ENCODE peak calls at places on chromosomes 2 and 18, in eight cellular contexts. One of them, this sample, is unnamed.
A peak's percentile ranks its signal among the peaks of the same experiment; 100 is the strongest.

GRCh38 chr2:134539946-134540345 is 178.9 kb downstream of the TMEM163 start:
- DNase-seq in stimulated activated CD8-positive, alpha-beta memory T cell treated with anti-CD3 and anti-CD28 coated beads, Interleukin-15, amount 100 ng/mL, for 4 hours: no peak
- DNase-seq in nucleus accumbens: no peak
- DNase-seq in activated CD8-positive, alpha-beta memory T cell treated with anti-CD3 and anti-CD28 coated beads for 48 hours: no peak
- DNase-seq in Daoy: no peak
- DNase-seq in memory B cell: no peak
- DNase-seq in NT2/D1: no peak
- DNase-seq in hypothalamus: no peak
- DNase-seq in this sample: no peak

GRCh38 chr2:96265349-96265839 is 403 bp downstream of the TMEM127 start:
- DNase-seq in stimulated activated CD8-positive, alpha-beta memory T cell treated with anti-CD3 and anti-CD28 coated beads, Interleukin-15, amount 100 ng/mL, for 4 hours: no peak
- DNase-seq in nucleus accumbens: peak; percentile 63
- DNase-seq in activated CD8-positive, alpha-beta memory T cell treated with anti-CD3 and anti-CD28 coated beads for 48 hours: peak; percentile 18
- DNase-seq in Daoy: peak; percentile 32
- DNase-seq in memory B cell: no peak
- DNase-seq in NT2/D1: peak; percentile 20
- DNase-seq in hypothalamus: no peak
- DNase-seq in this sample: peak; percentile 27

GRCh38 chr2:218322756-218323525 is 30.6 kb upstream of the TMBIM1 start:
- DNase-seq in stimulated activated CD8-positive, alpha-beta memory T cell treated with anti-CD3 and anti-CD28 coated beads, Interleukin-15, amount 100 ng/mL, for 4 hours: peak; percentile 10
- DNase-seq in nucleus accumbens: no peak
- DNase-seq in activated CD8-positive, alpha-beta memory T cell treated with anti-CD3 and anti-CD28 coated beads for 48 hours: peak; percentile 16
- DNase-seq in Daoy: peak; percentile 85
- DNase-seq in memory B cell: peak; percentile 25
- DNase-seq in NT2/D1: peak; percentile 78
- DNase-seq in hypothalamus: no peak
- DNase-seq in this sample: peak; percentile 94

GRCh38 chr2:43798300-43798699 is 24.5 kb downstream of the DYNC2LI1 start:
- DNase-seq in stimulated activated CD8-positive, alpha-beta memory T cell treated with anti-CD3 and anti-CD28 coated beads, Interleukin-15, amount 100 ng/mL, for 4 hours: no peak
- DNase-seq in nucleus accumbens: no peak
- DNase-seq in activated CD8-positive, alpha-beta memory T cell treated with anti-CD3 and anti-CD28 coated beads for 48 hours: no peak
- DNase-seq in Daoy: no peak
- DNase-seq in memory B cell: no peak
- DNase-seq in NT2/D1: no peak
- DNase-seq in hypothalamus: no peak
- DNase-seq in this sample: no peak

GRCh38 chr2:164967781-164968228 is 12.5 kb upstream of the SLC38A11 start:
- DNase-seq in stimulated activated CD8-positive, alpha-beta memory T cell treated with anti-CD3 and anti-CD28 coated beads, Interleukin-15, amount 100 ng/mL, for 4 hours: no peak
- DNase-seq in nucleus accumbens: no peak
- DNase-seq in activated CD8-positive, alpha-beta memory T cell treated with anti-CD3 and anti-CD28 coated beads for 48 hours: no peak
- DNase-seq in Daoy: peak; percentile 81
- DNase-seq in memory B cell: no peak
- DNase-seq in NT2/D1: peak; percentile 55
- DNase-seq in hypothalamus: no peak
- DNase-seq in this sample: peak; percentile 20

GRCh38 chr2:128273469-128274081 is 45.1 kb downstream of the HS6ST1 start:
- DNase-seq in stimulated activated CD8-positive, alpha-beta memory T cell treated with anti-CD3 and anti-CD28 coated beads, Interleukin-15, amount 100 ng/mL, for 4 hours: no peak
- DNase-seq in nucleus accumbens: no peak
- DNase-seq in activated CD8-positive, alpha-beta memory T cell treated with anti-CD3 and anti-CD28 coated beads for 48 hours: no peak
- DNase-seq in Daoy: no peak
- DNase-seq in memory B cell: no peak
- DNase-seq in NT2/D1: no peak
- DNase-seq in hypothalamus: no peak
- DNase-seq in this sample: no peak

GRCh38 chr18:48875942-48876511 is 74.7 kb downstream of the SMAD7 start:
- DNase-seq in stimulated activated CD8-positive, alpha-beta memory T cell treated with anti-CD3 and anti-CD28 coated beads, Interleukin-15, amount 100 ng/mL, for 4 hours: no peak
- DNase-seq in nucleus accumbens: no peak
- DNase-seq in activated CD8-positive, alpha-beta memory T cell treated with anti-CD3 and anti-CD28 coated beads for 48 hours: no peak
- DNase-seq in Daoy: no peak
- DNase-seq in memory B cell: no peak
- DNase-seq in NT2/D1: no peak
- DNase-seq in hypothalamus: no peak
- DNase-seq in this sample: no peak

GRCh38 chr18:8987250-8987649 is 115.2 kb upstream of the NDUFV2 start:
- DNase-seq in stimulated activated CD8-positive, alpha-beta memory T cell treated with anti-CD3 and anti-CD28 coated beads, Interleukin-15, amount 100 ng/mL, for 4 hours: no peak
- DNase-seq in nucleus accumbens: no peak
- DNase-seq in activated CD8-positive, alpha-beta memory T cell treated with anti-CD3 and anti-CD28 coated beads for 48 hours: no peak
- DNase-seq in Daoy: no peak
- DNase-seq in memory B cell: no peak
- DNase-seq in NT2/D1: no peak
- DNase-seq in hypothalamus: no peak
- DNase-seq in this sample: no peak

GRCh38 chr2:175976758-175977157 is 25.3 kb downstream of the LNPK start:
- DNase-seq in stimulated activated CD8-positive, alpha-beta memory T cell treated with anti-CD3 and anti-CD28 coated beads, Interleukin-15, amount 100 ng/mL, for 4 hours: no peak
- DNase-seq in nucleus accumbens: no peak
- DNase-seq in activated CD8-positive, alpha-beta memory T cell treated with anti-CD3 and anti-CD28 coated beads for 48 hours: no peak
- DNase-seq in Daoy: no peak
- DNase-seq in memory B cell: no peak
- DNase-seq in NT2/D1: no peak
- DNase-seq in hypothalamus: no peak
- DNase-seq in this sample: no peak

GRCh38 chr2:234146087-234146826 is 95.8 kb downstream of the SPP2 start:
- DNase-seq in stimulated activated CD8-positive, alpha-beta memory T cell treated with anti-CD3 and anti-CD28 coated beads, Interleukin-15, amount 100 ng/mL, for 4 hours: no peak
- DNase-seq in nucleus accumbens: no peak
- DNase-seq in activated CD8-positive, alpha-beta memory T cell treated with anti-CD3 and anti-CD28 coated beads for 48 hours: no peak
- DNase-seq in Daoy: peak; percentile 90
- DNase-seq in memory B cell: no peak
- DNase-seq in NT2/D1: no peak
- DNase-seq in hypothalamus: no peak
- DNase-seq in this sample: peak; percentile 67

GRCh38 chr18:2164644-2165287 is 406.5 kb downstream of the METTL4 start:
- DNase-seq in stimulated activated CD8-positive, alpha-beta memory T cell treated with anti-CD3 and anti-CD28 coated beads, Interleukin-15, amount 100 ng/mL, for 4 hours: no peak
- DNase-seq in nucleus accumbens: no peak
- DNase-seq in activated CD8-positive, alpha-beta memory T cell treated with anti-CD3 and anti-CD28 coated beads for 48 hours: no peak
- DNase-seq in Daoy: no peak
- DNase-seq in memory B cell: no peak
- DNase-seq in NT2/D1: no peak
- DNase-seq in hypothalamus: no peak
- DNase-seq in this sample: no peak

GRCh38 chr2:25314514-25315315 is 27.0 kb downstream of the DNMT3A start:
- DNase-seq in stimulated activated CD8-positive, alpha-beta memory T cell treated with anti-CD3 and anti-CD28 coated beads, Interleukin-15, amount 100 ng/mL, for 4 hours: peak; percentile 88
- DNase-seq in nucleus accumbens: peak; percentile 53
- DNase-seq in activated CD8-positive, alpha-beta memory T cell treated with anti-CD3 and anti-CD28 coated beads for 48 hours: no peak
- DNase-seq in Daoy: peak; percentile 50
- DNase-seq in memory B cell: no peak
- DNase-seq in NT2/D1: peak; percentile 79
- DNase-seq in hypothalamus: peak; percentile 42
- DNase-seq in this sample: peak; percentile 64

GRCh38 chr2:242036653-242036950 is 167.1 kb downstream of the RTP5 start:
- DNase-seq in stimulated activated CD8-positive, alpha-beta memory T cell treated with anti-CD3 and anti-CD28 coated beads, Interleukin-15, amount 100 ng/mL, for 4 hours: no peak
- DNase-seq in nucleus accumbens: no peak
- DNase-seq in activated CD8-positive, alpha-beta memory T cell treated with anti-CD3 and anti-CD28 coated beads for 48 hours: no peak
- DNase-seq in Daoy: no peak
- DNase-seq in memory B cell: no peak
- DNase-seq in NT2/D1: no peak
- DNase-seq in hypothalamus: no peak
- DNase-seq in this sample: no peak

GRCh38 chr2:20600756-20601325 is 50.1 kb downstream of the HS1BP3 start:
- DNase-seq in stimulated activated CD8-positive, alpha-beta memory T cell treated with anti-CD3 and anti-CD28 coated beads, Interleukin-15, amount 100 ng/mL, for 4 hours: no peak
- DNase-seq in nucleus accumbens: no peak
- DNase-seq in activated CD8-positive, alpha-beta memory T cell treated with anti-CD3 and anti-CD28 coated beads for 48 hours: no peak
- DNase-seq in Daoy: no peak
- DNase-seq in memory B cell: no peak
- DNase-seq in NT2/D1: no peak
- DNase-seq in hypothalamus: no peak
- DNase-seq in this sample: peak; percentile 58

GRCh38 chr18:471701-472100 is 28.8 kb downstream of the COLEC12 start:
- DNase-seq in stimulated activated CD8-positive, alpha-beta memory T cell treated with anti-CD3 and anti-CD28 coated beads, Interleukin-15, amount 100 ng/mL, for 4 hours: no peak
- DNase-seq in nucleus accumbens: no peak
- DNase-seq in activated CD8-positive, alpha-beta memory T cell treated with anti-CD3 and anti-CD28 coated beads for 48 hours: no peak
- DNase-seq in Daoy: no peak
- DNase-seq in memory B cell: no peak
- DNase-seq in NT2/D1: no peak
- DNase-seq in hypothalamus: no peak
- DNase-seq in this sample: no peak

GRCh38 chr18:37019157-37019571 is 190.2 kb downstream of the KIAA1328 start:
- DNase-seq in stimulated activated CD8-positive, alpha-beta memory T cell treated with anti-CD3 and anti-CD28 coated beads, Interleukin-15, amount 100 ng/mL, for 4 hours: no peak
- DNase-seq in nucleus accumbens: no peak
- DNase-seq in activated CD8-positive, alpha-beta memory T cell treated with anti-CD3 and anti-CD28 coated beads for 48 hours: no peak
- DNase-seq in Daoy: no peak
- DNase-seq in memory B cell: no peak
- DNase-seq in NT2/D1: peak; percentile 20
- DNase-seq in hypothalamus: no peak
- DNase-seq in this sample: peak; percentile 24

GRCh38 chr2:162244559-162245031 is 1.4 kb upstream of the FAP start:
- DNase-seq in stimulated activated CD8-positive, alpha-beta memory T cell treated with anti-CD3 and anti-CD28 coated beads, Interleukin-15, amount 100 ng/mL, for 4 hours: no peak
- DNase-seq in nucleus accumbens: no peak
- DNase-seq in activated CD8-positive, alpha-beta memory T cell treated with anti-CD3 and anti-CD28 coated beads for 48 hours: no peak
- DNase-seq in Daoy: peak; percentile 81
- DNase-seq in memory B cell: no peak
- DNase-seq in NT2/D1: no peak
- DNase-seq in hypothalamus: no peak
- DNase-seq in this sample: no peak

GRCh38 chr2:31329081-31329605 is 85.4 kb downstream of the XDH start:
- DNase-seq in stimulated activated CD8-positive, alpha-beta memory T cell treated with anti-CD3 and anti-CD28 coated beads, Interleukin-15, amount 100 ng/mL, for 4 hours: no peak
- DNase-seq in nucleus accumbens: no peak
- DNase-seq in activated CD8-positive, alpha-beta memory T cell treated with anti-CD3 and anti-CD28 coated beads for 48 hours: no peak
- DNase-seq in Daoy: no peak
- DNase-seq in memory B cell: no peak
- DNase-seq in NT2/D1: peak; percentile 13
- DNase-seq in hypothalamus: no peak
- DNase-seq in this sample: no peak

GRCh38 chr18:50614838-50615237 is 55.0 kb downstream of the MAPK4 start:
- DNase-seq in stimulated activated CD8-positive, alpha-beta memory T cell treated with anti-CD3 and anti-CD28 coated beads, Interleukin-15, amount 100 ng/mL, for 4 hours: no peak
- DNase-seq in nucleus accumbens: no peak
- DNase-seq in activated CD8-positive, alpha-beta memory T cell treated with anti-CD3 and anti-CD28 coated beads for 48 hours: no peak
- DNase-seq in Daoy: no peak
- DNase-seq in memory B cell: no peak
- DNase-seq in NT2/D1: no peak
- DNase-seq in hypothalamus: no peak
- DNase-seq in this sample: no peak

GRCh38 chr2:42602218-42602936 is 33.9 kb downstream of the MTA3 start:
- DNase-seq in stimulated activated CD8-positive, alpha-beta memory T cell treated with anti-CD3 and anti-CD28 coated beads, Interleukin-15, amount 100 ng/mL, for 4 hours: no peak
- DNase-seq in nucleus accumbens: no peak
- DNase-seq in activated CD8-positive, alpha-beta memory T cell treated with anti-CD3 and anti-CD28 coated beads for 48 hours: no peak
- DNase-seq in Daoy: no peak
- DNase-seq in memory B cell: no peak
- DNase-seq in NT2/D1: no peak
- DNase-seq in hypothalamus: no peak
- DNase-seq in this sample: peak; percentile 31

GRCh38 chr2:190482441-190482840 is 52.1 kb downstream of the NEMP2 start:
- DNase-seq in stimulated activated CD8-positive, alpha-beta memory T cell treated with anti-CD3 and anti-CD28 coated beads, Interleukin-15, amount 100 ng/mL, for 4 hours: no peak
- DNase-seq in nucleus accumbens: no peak
- DNase-seq in activated CD8-positive, alpha-beta memory T cell treated with anti-CD3 and anti-CD28 coated beads for 48 hours: no peak
- DNase-seq in Daoy: no peak
- DNase-seq in memory B cell: no peak
- DNase-seq in NT2/D1: no peak
- DNase-seq in hypothalamus: no peak
- DNase-seq in this sample: peak; percentile 64

GRCh38 chr2:73112913-73113633 is at the start of gene RAB11FIP5:
- DNase-seq in stimulated activated CD8-positive, alpha-beta memory T cell treated with anti-CD3 and anti-CD28 coated beads, Interleukin-15, amount 100 ng/mL, for 4 hours: peak; percentile 47
- DNase-seq in nucleus accumbens: peak; percentile 49
- DNase-seq in activated CD8-positive, alpha-beta memory T cell treated with anti-CD3 and anti-CD28 coated beads for 48 hours: peak; percentile 32
- DNase-seq in Daoy: peak; percentile 89
- DNase-seq in memory B cell: peak; percentile 70
- DNase-seq in NT2/D1: no peak
- DNase-seq in hypothalamus: peak; percentile 29
- DNase-seq in this sample: peak; percentile 70

GRCh38 chr18:28204154-28204553 is 27.2 kb upstream of the CDH2 start:
- DNase-seq in stimulated activated CD8-positive, alpha-beta memory T cell treated with anti-CD3 and anti-CD28 coated beads, Interleukin-15, amount 100 ng/mL, for 4 hours: no peak
- DNase-seq in nucleus accumbens: no peak
- DNase-seq in activated CD8-positive, alpha-beta memory T cell treated with anti-CD3 and anti-CD28 coated beads for 48 hours: no peak
- DNase-seq in Daoy: peak; percentile 49
- DNase-seq in memory B cell: no peak
- DNase-seq in NT2/D1: no peak
- DNase-seq in hypothalamus: no peak
- DNase-seq in this sample: no peak

GRCh38 chr2:4219121-4219520 is 515.7 kb downstream of the DCDC2C start:
- DNase-seq in stimulated activated CD8-positive, alpha-beta memory T cell treated with anti-CD3 and anti-CD28 coated beads, Interleukin-15, amount 100 ng/mL, for 4 hours: no peak
- DNase-seq in nucleus accumbens: no peak
- DNase-seq in activated CD8-positive, alpha-beta memory T cell treated with anti-CD3 and anti-CD28 coated beads for 48 hours: no peak
- DNase-seq in Daoy: no peak
- DNase-seq in memory B cell: no peak
- DNase-seq in NT2/D1: no peak
- DNase-seq in hypothalamus: no peak
- DNase-seq in this sample: no peak

GRCh38 chr2:47309952-47310800 is 92.8 kb upstream of the MSH2 start:
- DNase-seq in stimulated activated CD8-positive, alpha-beta memory T cell treated with anti-CD3 and anti-CD28 coated beads, Interleukin-15, amount 100 ng/mL, for 4 hours: no peak
- DNase-seq in nucleus accumbens: no peak
- DNase-seq in activated CD8-positive, alpha-beta memory T cell treated with anti-CD3 and anti-CD28 coated beads for 48 hours: no peak
- DNase-seq in Daoy: peak; percentile 50
- DNase-seq in memory B cell: peak; percentile 50
- DNase-seq in NT2/D1: no peak
- DNase-seq in hypothalamus: no peak
- DNase-seq in this sample: no peak

GRCh38 chr2:112821142-112821541 is 15.4 kb downstream of the IL1B start:
- DNase-seq in stimulated activated CD8-positive, alpha-beta memory T cell treated with anti-CD3 and anti-CD28 coated beads, Interleukin-15, amount 100 ng/mL, for 4 hours: no peak
- DNase-seq in nucleus accumbens: no peak
- DNase-seq in activated CD8-positive, alpha-beta memory T cell treated with anti-CD3 and anti-CD28 coated beads for 48 hours: peak; percentile 13
- DNase-seq in Daoy: peak; percentile 47
- DNase-seq in memory B cell: no peak
- DNase-seq in NT2/D1: no peak
- DNase-seq in hypothalamus: no peak
- DNase-seq in this sample: no peak

GRCh38 chr2:226829721-226830631 is 5.9 kb upstream of the RHBDD1 start:
- DNase-seq in stimulated activated CD8-positive, alpha-beta memory T cell treated with anti-CD3 and anti-CD28 coated beads, Interleukin-15, amount 100 ng/mL, for 4 hours: no peak
- DNase-seq in nucleus accumbens: no peak
- DNase-seq in activated CD8-positive, alpha-beta memory T cell treated with anti-CD3 and anti-CD28 coated beads for 48 hours: no peak
- DNase-seq in Daoy: no peak
- DNase-seq in memory B cell: no peak
- DNase-seq in NT2/D1: no peak
- DNase-seq in hypothalamus: no peak
- DNase-seq in this sample: no peak

GRCh38 chr2:216029416-216030129 is 16.2 kb upstream of the MREG start:
- DNase-seq in stimulated activated CD8-positive, alpha-beta memory T cell treated with anti-CD3 and anti-CD28 coated beads, Interleukin-15, amount 100 ng/mL, for 4 hours: no peak
- DNase-seq in nucleus accumbens: no peak
- DNase-seq in activated CD8-positive, alpha-beta memory T cell treated with anti-CD3 and anti-CD28 coated beads for 48 hours: no peak
- DNase-seq in Daoy: peak; percentile 10
- DNase-seq in memory B cell: no peak
- DNase-seq in NT2/D1: no peak
- DNase-seq in hypothalamus: no peak
- DNase-seq in this sample: no peak

GRCh38 chr18:47110875-47111274 is 39.4 kb downstream of the HDHD2 start:
- DNase-seq in stimulated activated CD8-positive, alpha-beta memory T cell treated with anti-CD3 and anti-CD28 coated beads, Interleukin-15, amount 100 ng/mL, for 4 hours: no peak
- DNase-seq in nucleus accumbens: no peak
- DNase-seq in activated CD8-positive, alpha-beta memory T cell treated with anti-CD3 and anti-CD28 coated beads for 48 hours: no peak
- DNase-seq in Daoy: no peak
- DNase-seq in memory B cell: no peak
- DNase-seq in NT2/D1: no peak
- DNase-seq in hypothalamus: no peak
- DNase-seq in this sample: no peak

GRCh38 chr2:69535739-69536374 is 98.6 kb upstream of the NFU1 start:
- DNase-seq in stimulated activated CD8-positive, alpha-beta memory T cell treated with anti-CD3 and anti-CD28 coated beads, Interleukin-15, amount 100 ng/mL, for 4 hours: no peak
- DNase-seq in nucleus accumbens: no peak
- DNase-seq in activated CD8-positive, alpha-beta memory T cell treated with anti-CD3 and anti-CD28 coated beads for 48 hours: no peak
- DNase-seq in Daoy: no peak
- DNase-seq in memory B cell: no peak
- DNase-seq in NT2/D1: no peak
- DNase-seq in hypothalamus: no peak
- DNase-seq in this sample: no peak

GRCh38 chr2:111091811-111092211 is 28.9 kb upstream of the BCL2L11 start:
- DNase-seq in stimulated activated CD8-positive, alpha-beta memory T cell treated with anti-CD3 and anti-CD28 coated beads, Interleukin-15, amount 100 ng/mL, for 4 hours: no peak
- DNase-seq in nucleus accumbens: no peak
- DNase-seq in activated CD8-positive, alpha-beta memory T cell treated with anti-CD3 and anti-CD28 coated beads for 48 hours: no peak
- DNase-seq in Daoy: no peak
- DNase-seq in memory B cell: no peak
- DNase-seq in NT2/D1: no peak
- DNase-seq in hypothalamus: no peak
- DNase-seq in this sample: no peak

GRCh38 chr2:186346216-186346615 is 139.8 kb upstream of the ZC3H15 start:
- DNase-seq in stimulated activated CD8-positive, alpha-beta memory T cell treated with anti-CD3 and anti-CD28 coated beads, Interleukin-15, amount 100 ng/mL, for 4 hours: no peak
- DNase-seq in nucleus accumbens: no peak
- DNase-seq in activated CD8-positive, alpha-beta memory T cell treated with anti-CD3 and anti-CD28 coated beads for 48 hours: no peak
- DNase-seq in Daoy: no peak
- DNase-seq in memory B cell: no peak
- DNase-seq in NT2/D1: no peak
- DNase-seq in hypothalamus: no peak
- DNase-seq in this sample: no peak

GRCh38 chr2:11160256-11160655 is 5.0 kb downstream of the SLC66A3 start:
- DNase-seq in stimulated activated CD8-positive, alpha-beta memory T cell treated with anti-CD3 and anti-CD28 coated beads, Interleukin-15, amount 100 ng/mL, for 4 hours: no peak
- DNase-seq in nucleus accumbens: no peak
- DNase-seq in activated CD8-positive, alpha-beta memory T cell treated with anti-CD3 and anti-CD28 coated beads for 48 hours: no peak
- DNase-seq in Daoy: no peak
- DNase-seq in memory B cell: no peak
- DNase-seq in NT2/D1: no peak
- DNase-seq in hypothalamus: no peak
- DNase-seq in this sample: no peak

GRCh38 chr2:7692657-7693161 is 775.5 kb downstream of the RNF144A start:
- DNase-seq in stimulated activated CD8-positive, alpha-beta memory T cell treated with anti-CD3 and anti-CD28 coated beads, Interleukin-15, amount 100 ng/mL, for 4 hours: no peak
- DNase-seq in nucleus accumbens: no peak
- DNase-seq in activated CD8-positive, alpha-beta memory T cell treated with anti-CD3 and anti-CD28 coated beads for 48 hours: no peak
- DNase-seq in Daoy: no peak
- DNase-seq in memory B cell: no peak
- DNase-seq in NT2/D1: no peak
- DNase-seq in hypothalamus: no peak
- DNase-seq in this sample: no peak